ENCODE peak calls at places on chromosomes 11 and 22, in seven cellular contexts. Y is dorsolateral prefrontal cortex, X is choroid plexus epithelial cell, E is astrocyte of the spinal cord, P is cardiac muscle cell, B is uterus, R is cardiac fibroblast. N is an unnamed sample.

GRCh38 chr22:49991167-49991566 is 21.4 kb downstream of the IL17REL start:
- DNase-seq in Y (no peak), X (no peak), E (no peak), P (no peak), B (no peak), R (no peak), N (no peak)

GRCh38 chr11:45162064-45162375 is 15.6 kb downstream of the PRDM11 start:
- DNase-seq in Y (no peak), X (no peak), E (no peak), P (no peak), B (no peak), R (no peak), N (no peak)

GRCh38 chr11:96614846-96615245 is 225.0 kb downstream of the JRKL start:
- DNase-seq in Y (no peak), X (no peak), E (no peak), P (no peak), B (no peak), R (no peak), N (no peak)

GRCh38 chr11:61505640-61506155 is 2.9 kb upstream of the LRRC10B start:
- DNase-seq in Y (peak), X (no peak), E (no peak), P (no peak), B (no peak), R (no peak), N (peak)

GRCh38 chr11:126268361-126268707 is 361 bp downstream of the SRPRA start:
- DNase-seq in Y (no peak), X (no peak), E (no peak), P (no peak), B (no peak), R (no peak), N (no peak)

GRCh38 chr11:17741487-17741886 is 6.9 kb downstream of the KCNC1 start:
- DNase-seq in Y (no peak), X (no peak), E (no peak), P (no peak), B (no peak), R (no peak), N (no peak)

GRCh38 chr11:113722934-113723333 is 16.8 kb upstream of the TMPRSS5 start:
- DNase-seq in Y (no peak), X (no peak), E (no peak), P (no peak), B (no peak), R (no peak), N (no peak)

GRCh38 chr11:120219157-120219934 is 8.5 kb downstream of the OAF start:
- DNase-seq in Y (no peak), X (no peak), E (no peak), P (no peak), B (no peak), R (no peak), N (no peak)

GRCh38 chr11:126304457-126305072 is 705 bp downstream of the DCPS start:
- DNase-seq in Y (peak), X (no peak), E (no peak), P (no peak), B (no peak), R (no peak), N (no peak)

GRCh38 chr22:46070215-46070721 is 80.1 kb upstream of the PPARA start:
- DNase-seq in Y (peak), X (peak), E (no peak), P (peak), B (peak), R (peak), N (peak)

GRCh38 chr11:100467821-100468508 is 219.1 kb upstream of the ARHGAP42 start:
- DNase-seq in Y (no peak), X (peak), E (no peak), P (no peak), B (no peak), R (no peak), N (no peak)

DNA sequence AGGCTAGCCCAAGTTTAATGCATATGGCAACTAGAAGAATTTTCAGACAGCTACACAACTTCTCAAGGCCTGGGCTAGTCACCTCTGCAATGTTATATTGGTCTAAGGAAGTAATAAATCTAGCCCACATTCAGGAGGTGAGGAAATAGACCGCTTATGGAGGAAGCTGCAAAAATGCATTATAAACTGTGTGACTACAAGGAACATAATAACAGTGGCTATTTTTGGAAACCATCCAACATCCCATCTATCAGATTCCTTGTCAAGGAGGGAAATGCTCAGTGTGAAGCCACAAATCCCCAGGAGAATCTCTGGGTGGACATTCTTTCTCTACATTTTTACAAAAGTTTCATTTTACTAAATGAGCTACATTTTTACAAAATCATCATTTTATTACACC is 76.1 kb downstream of the BBOX1 start:
- DNase-seq in Y (no peak), X (peak), E (peak), P (peak), B (no peak), R (peak), N (no peak)
- H3K4me3 ChIP-seq in Y (no peak), X (no peak), E (no peak), P (no peak), B (no peak), R (no peak), N (no peak)

GRCh38 chr22:48352086-48352911 is 1475.4 kb downstream of the BRD1 start:
- DNase-seq in Y (peak), X (no peak), E (no peak), P (no peak), B (no peak), R (no peak), N (no peak)
- TF ChIP-seq CTCF in Y (no peak), X (no peak), E (no peak), P (no peak), B (no peak), R (no peak), N (no peak)

DNA sequence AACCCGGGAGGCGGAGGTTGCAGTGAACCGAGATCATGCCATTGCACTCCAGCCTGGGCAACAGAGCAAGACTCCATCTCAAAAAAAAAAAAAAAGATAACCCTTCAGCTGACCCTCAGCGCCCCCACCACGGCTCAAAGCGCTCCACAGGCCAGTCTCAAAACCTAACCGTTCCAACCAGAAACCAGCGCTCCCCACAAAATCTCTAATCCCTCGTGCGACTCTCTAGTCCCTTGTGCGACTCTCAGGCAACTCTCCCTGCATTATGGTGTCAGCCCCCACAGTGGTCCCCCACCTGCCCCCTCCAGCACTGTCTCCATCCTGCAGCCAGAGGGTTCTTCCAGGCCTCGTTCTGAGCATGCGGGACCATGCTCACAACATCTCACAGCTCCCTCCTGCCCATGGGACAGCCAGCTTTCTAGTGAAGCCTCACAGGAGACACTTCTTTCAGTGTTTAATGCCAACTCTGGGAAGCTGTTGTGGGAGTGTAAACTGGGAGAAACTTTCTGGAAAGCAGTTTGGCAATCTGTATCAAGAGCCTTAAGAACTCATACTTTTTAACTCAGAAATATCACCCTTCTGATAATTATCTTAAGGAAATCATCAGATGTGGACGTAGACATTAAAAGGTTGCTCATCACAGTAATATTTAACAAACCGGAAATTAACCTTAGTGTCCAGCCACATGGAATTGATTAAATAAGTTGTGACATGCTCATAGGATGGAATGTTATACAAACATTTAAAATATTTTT is 4.2 kb upstream of the RASGRP2 start:
- DNase-seq in Y (no peak), X (no peak), E (no peak), P (no peak), B (peak), R (peak), N (peak)
- H3K4me3 ChIP-seq in Y (no peak), X (no peak), E (no peak), P (no peak), B (no peak), R (no peak), N (no peak)

GRCh38 chr11:32489464-32489863 is 54.1 kb upstream of the WT1 start:
- DNase-seq in Y (no peak), X (peak), E (no peak), P (peak), B (no peak), R (no peak), N (no peak)
- TF ChIP-seq CTCF in Y (no peak), X (peak), E (no peak), P (peak), B (no peak), R (peak), N (no peak)

DNA sequence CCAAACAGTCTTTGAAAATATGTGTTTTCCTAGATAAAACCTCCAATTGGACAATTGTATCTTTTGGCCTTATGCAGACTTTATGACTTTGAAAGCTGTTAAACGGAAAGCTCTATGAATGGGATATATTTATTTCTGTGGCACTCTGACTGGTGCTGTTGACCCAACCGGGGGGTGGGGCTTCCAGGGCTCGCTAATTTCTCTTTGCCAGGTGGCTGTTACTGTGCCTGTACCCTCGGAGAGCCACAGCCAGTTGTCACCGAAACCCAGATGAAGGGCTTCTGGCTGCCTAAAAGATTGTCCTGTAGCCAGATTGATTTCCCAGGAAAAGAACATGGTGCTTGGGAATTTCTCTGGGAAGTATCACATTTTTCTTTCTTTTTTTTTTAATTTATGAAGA is 132.7 kb upstream of the NAV2 start:
- DNase-seq in Y (no peak), X (no peak), E (no peak), P (no peak), B (no peak), R (no peak), N (no peak)
- H3K4me3 ChIP-seq in Y (no peak), X (no peak), E (no peak), P (no peak), B (no peak), R (no peak), N (no peak)

DNA sequence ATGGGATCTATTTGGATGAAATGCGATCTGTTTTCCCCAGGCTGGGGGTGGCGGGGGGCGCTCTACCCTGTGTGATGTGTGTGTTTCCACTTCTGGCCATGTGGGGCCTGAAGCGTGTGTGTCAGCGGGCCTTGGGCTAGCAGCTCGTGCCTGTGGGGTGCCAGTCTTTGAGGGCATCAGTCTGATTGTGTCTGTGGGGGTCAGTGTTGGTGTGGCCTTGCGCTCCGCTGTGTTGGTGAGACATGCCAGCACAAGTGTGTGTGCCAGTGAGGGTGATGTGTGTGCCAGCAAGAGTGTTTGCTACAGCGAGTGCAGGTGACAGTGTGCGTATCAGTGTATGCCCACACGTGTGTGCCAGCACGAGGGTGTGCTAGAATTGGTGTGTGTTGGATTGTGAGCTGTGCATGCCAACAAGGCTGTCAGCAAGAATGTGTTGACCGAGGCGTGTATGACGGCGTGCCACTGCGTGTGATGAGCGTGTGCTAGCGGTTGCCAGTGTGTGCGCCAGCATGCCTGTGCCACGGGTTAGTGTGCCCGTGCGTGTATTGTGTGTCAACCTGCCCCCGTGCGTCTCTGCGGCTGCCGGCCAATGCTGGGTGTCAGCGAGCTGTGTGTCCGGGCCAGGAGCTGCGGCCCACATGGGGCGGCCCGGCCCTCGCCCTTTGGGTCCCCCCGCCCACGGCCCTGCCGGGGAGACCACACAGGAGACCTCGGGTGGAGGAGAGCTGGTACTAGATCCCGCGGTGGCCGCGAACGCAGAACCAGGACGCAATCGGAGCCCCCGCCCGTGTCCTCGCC is 519 bp downstream of the ARRB1 start:
- DNase-seq in Y (peak), X (no peak), E (no peak), P (no peak), B (peak), R (no peak), N (peak)
- TF ChIP-seq CTCF in Y (peak), X (no peak), E (no peak), P (peak), B (no peak), R (no peak), N (no peak)

GRCh38 chr11:73321342-73322110 is 13.4 kb downstream of the ARHGEF17 start:
- DNase-seq in Y (no peak), X (peak), E (peak), P (peak), B (peak), R (peak), N (no peak)
- H3K4me3 ChIP-seq in Y (no peak), X (no peak), E (no peak), P (no peak), B (no peak), R (no peak), N (no peak)